ENCODE peak calls at places on chromosomes 12 and 14, in ten cellular contexts. One of them, this sample, is unnamed.

GRCh38 chr12:42091769-42092168 is 52.9 kb downstream of the GXYLT1 start:
- DNase-seq in GM12865: no peak
- DNase-seq in CD8-positive, alpha-beta T cell: no peak
- DNase-seq in cardiac muscle cell: no peak
- DNase-seq in astrocyte: peak
- DNase-seq in cardiac fibroblast: no peak
- DNase-seq in BE2C: no peak
- DNase-seq in lower leg skin: no peak
- DNase-seq in BJ: no peak
- DNase-seq in heart right ventricle: no peak
- DNase-seq in this sample: no peak

GRCh38 chr14:101875726-101876268 is 88.6 kb upstream of the DYNC1H1 start:
- DNase-seq in BJ: no peak
- DNase-seq in CD8-positive, alpha-beta T cell: no peak
- DNase-seq in lower leg skin: no peak
- DNase-seq in heart right ventricle: no peak
- DNase-seq in GM12865: peak
- DNase-seq in cardiac fibroblast: no peak
- DNase-seq in cardiac muscle cell: no peak
- DNase-seq in astrocyte: no peak
- DNase-seq in BE2C: no peak
- DNase-seq in this sample: no peak

GRCh38 chr12:79830425-79830824 is 104.5 kb downstream of the PPP1R12A start:
- DNase-seq in astrocyte: no peak
- DNase-seq in cardiac muscle cell: no peak
- DNase-seq in BE2C: no peak
- DNase-seq in lower leg skin: no peak
- DNase-seq in BJ: no peak
- DNase-seq in GM12865: no peak
- DNase-seq in heart right ventricle: no peak
- DNase-seq in cardiac fibroblast: no peak
- DNase-seq in CD8-positive, alpha-beta T cell: no peak
- DNase-seq in this sample: no peak

GRCh38 chr14:100530270-100531072 is 56.7 kb downstream of the BEGAIN start:
- DNase-seq in GM12865: no peak
- DNase-seq in lower leg skin: no peak
- DNase-seq in heart right ventricle: peak
- DNase-seq in BE2C: no peak
- DNase-seq in CD8-positive, alpha-beta T cell: no peak
- DNase-seq in cardiac muscle cell: no peak
- DNase-seq in astrocyte: no peak
- DNase-seq in BJ: no peak
- DNase-seq in cardiac fibroblast: no peak
- DNase-seq in this sample: no peak

GRCh38 chr12:60106207-60106606 is 510.4 kb downstream of the SLC16A7 start:
- DNase-seq in heart right ventricle: no peak
- DNase-seq in GM12865: no peak
- DNase-seq in lower leg skin: no peak
- DNase-seq in BJ: no peak
- DNase-seq in astrocyte: peak
- DNase-seq in cardiac fibroblast: peak
- DNase-seq in CD8-positive, alpha-beta T cell: no peak
- DNase-seq in BE2C: no peak
- DNase-seq in cardiac muscle cell: no peak
- DNase-seq in this sample: no peak

GRCh38 chr12:96502477-96502876 is 13.1 kb downstream of the CFAP54 start:
- DNase-seq in lower leg skin: no peak
- DNase-seq in BJ: no peak
- DNase-seq in cardiac fibroblast: no peak
- DNase-seq in cardiac muscle cell: no peak
- DNase-seq in astrocyte: no peak
- DNase-seq in BE2C: no peak
- DNase-seq in GM12865: peak
- DNase-seq in CD8-positive, alpha-beta T cell: no peak
- DNase-seq in heart right ventricle: no peak
- DNase-seq in this sample: peak

GRCh38 chr14:49857427-49858003 is 4.9 kb upstream of the NEMF start:
- DNase-seq in astrocyte: no peak
- DNase-seq in cardiac muscle cell: peak
- DNase-seq in BJ: no peak
- DNase-seq in cardiac fibroblast: no peak
- DNase-seq in heart right ventricle: no peak
- DNase-seq in lower leg skin: no peak
- DNase-seq in CD8-positive, alpha-beta T cell: no peak
- DNase-seq in GM12865: peak
- DNase-seq in BE2C: no peak
- DNase-seq in this sample: no peak

GRCh38 chr12:82596484-82596883 is 90.2 kb upstream of the TMTC2 start:
- DNase-seq in lower leg skin: no peak
- DNase-seq in BJ: no peak
- DNase-seq in CD8-positive, alpha-beta T cell: no peak
- DNase-seq in heart right ventricle: no peak
- DNase-seq in GM12865: no peak
- DNase-seq in cardiac fibroblast: no peak
- DNase-seq in astrocyte: no peak
- DNase-seq in cardiac muscle cell: no peak
- DNase-seq in BE2C: no peak
- DNase-seq in this sample: no peak

GRCh38 chr14:48536318-48536717 is 860.9 kb upstream of the MDGA2 start:
- DNase-seq in BE2C: peak
- DNase-seq in heart right ventricle: no peak
- DNase-seq in lower leg skin: no peak
- DNase-seq in CD8-positive, alpha-beta T cell: no peak
- DNase-seq in BJ: no peak
- DNase-seq in cardiac muscle cell: peak
- DNase-seq in GM12865: no peak
- DNase-seq in astrocyte: no peak
- DNase-seq in cardiac fibroblast: no peak
- DNase-seq in this sample: no peak

GRCh38 chr14:29810064-29810463 is 117.6 kb downstream of the PRKD1 start:
- DNase-seq in cardiac fibroblast: no peak
- DNase-seq in GM12865: no peak
- DNase-seq in BJ: no peak
- DNase-seq in lower leg skin: no peak
- DNase-seq in cardiac muscle cell: no peak
- DNase-seq in BE2C: no peak
- DNase-seq in astrocyte: no peak
- DNase-seq in heart right ventricle: no peak
- DNase-seq in CD8-positive, alpha-beta T cell: no peak
- DNase-seq in this sample: no peak

GRCh38 chr14:77026166-77026929 is 2.2 kb downstream of the IRF2BPL start:
- DNase-seq in BE2C: peak
- DNase-seq in heart right ventricle: no peak
- DNase-seq in BJ: no peak
- DNase-seq in GM12865: no peak
- DNase-seq in lower leg skin: no peak
- DNase-seq in cardiac muscle cell: peak
- DNase-seq in cardiac fibroblast: peak
- DNase-seq in CD8-positive, alpha-beta T cell: peak
- DNase-seq in astrocyte: peak
- DNase-seq in this sample: no peak

GRCh38 chr12:22443379-22444316 is 100.7 kb downstream of the C2CD5 start:
- DNase-seq in BE2C: peak
- DNase-seq in lower leg skin: peak
- DNase-seq in cardiac fibroblast: peak
- DNase-seq in heart right ventricle: peak
- DNase-seq in cardiac muscle cell: peak
- DNase-seq in BJ: no peak
- DNase-seq in CD8-positive, alpha-beta T cell: peak
- DNase-seq in astrocyte: peak
- DNase-seq in GM12865: peak
- DNase-seq in this sample: peak

GRCh38 chr12:82009524-82009923 is 250.4 kb upstream of the PPFIA2 start:
- DNase-seq in cardiac muscle cell: no peak
- DNase-seq in BJ: no peak
- DNase-seq in CD8-positive, alpha-beta T cell: no peak
- DNase-seq in astrocyte: no peak
- DNase-seq in heart right ventricle: no peak
- DNase-seq in GM12865: no peak
- DNase-seq in lower leg skin: no peak
- DNase-seq in BE2C: no peak
- DNase-seq in cardiac fibroblast: no peak
- DNase-seq in this sample: no peak

GRCh38 chr12:27531916-27532315 is 7.9 kb downstream of the PPFIBP1 start:
- DNase-seq in astrocyte: no peak
- DNase-seq in GM12865: no peak
- DNase-seq in BJ: no peak
- DNase-seq in cardiac muscle cell: no peak
- DNase-seq in cardiac fibroblast: peak
- DNase-seq in CD8-positive, alpha-beta T cell: no peak
- DNase-seq in BE2C: no peak
- DNase-seq in lower leg skin: no peak
- DNase-seq in heart right ventricle: no peak
- DNase-seq in this sample: no peak

GRCh38 chr14:68088463-68088862 is 268.9 kb downstream of the RAD51B start:
- DNase-seq in cardiac muscle cell: no peak
- DNase-seq in cardiac fibroblast: peak
- DNase-seq in astrocyte: peak
- DNase-seq in heart right ventricle: peak
- DNase-seq in BE2C: no peak
- DNase-seq in BJ: no peak
- DNase-seq in CD8-positive, alpha-beta T cell: no peak
- DNase-seq in GM12865: no peak
- DNase-seq in lower leg skin: no peak
- DNase-seq in this sample: no peak

GRCh38 chr14:68082698-68083291 is 263.2 kb downstream of the RAD51B start:
- DNase-seq in lower leg skin: no peak
- DNase-seq in CD8-positive, alpha-beta T cell: no peak
- DNase-seq in BJ: no peak
- DNase-seq in heart right ventricle: no peak
- DNase-seq in astrocyte: no peak
- DNase-seq in BE2C: no peak
- DNase-seq in cardiac muscle cell: no peak
- DNase-seq in GM12865: no peak
- DNase-seq in cardiac fibroblast: no peak
- DNase-seq in this sample: no peak

GRCh38 chr14:68084256-68084655 is 264.7 kb downstream of the RAD51B start:
- DNase-seq in lower leg skin: no peak
- DNase-seq in heart right ventricle: no peak
- DNase-seq in CD8-positive, alpha-beta T cell: no peak
- DNase-seq in cardiac fibroblast: peak
- DNase-seq in GM12865: peak
- DNase-seq in BJ: no peak
- DNase-seq in astrocyte: no peak
- DNase-seq in BE2C: no peak
- DNase-seq in cardiac muscle cell: peak
- DNase-seq in this sample: no peak

GRCh38 chr14:68089146-68089715 is 269.7 kb downstream of the RAD51B start:
- DNase-seq in GM12865: no peak
- DNase-seq in cardiac muscle cell: no peak
- DNase-seq in CD8-positive, alpha-beta T cell: no peak
- DNase-seq in cardiac fibroblast: peak
- DNase-seq in BJ: no peak
- DNase-seq in heart right ventricle: no peak
- DNase-seq in BE2C: no peak
- DNase-seq in astrocyte: peak
- DNase-seq in lower leg skin: no peak
- DNase-seq in this sample: no peak

GRCh38 chr14:68085742-68086141 is 266.2 kb downstream of the RAD51B start:
- DNase-seq in CD8-positive, alpha-beta T cell: no peak
- DNase-seq in cardiac fibroblast: no peak
- DNase-seq in BJ: no peak
- DNase-seq in cardiac muscle cell: peak
- DNase-seq in heart right ventricle: no peak
- DNase-seq in lower leg skin: no peak
- DNase-seq in astrocyte: no peak
- DNase-seq in BE2C: no peak
- DNase-seq in GM12865: no peak
- DNase-seq in this sample: no peak
- TF ChIP-seq CTCF in CD8-positive, alpha-beta T cell: no peak
- TF ChIP-seq CTCF in cardiac fibroblast: no peak
- TF ChIP-seq CTCF in BJ: no peak
- TF ChIP-seq CTCF in cardiac muscle cell: no peak
- TF ChIP-seq CTCF in heart right ventricle: no peak
- TF ChIP-seq CTCF in lower leg skin: no peak
- TF ChIP-seq CTCF in astrocyte: no peak
- TF ChIP-seq CTCF in BE2C: no peak
- TF ChIP-seq CTCF in GM12865: no peak
- TF ChIP-seq CTCF in this sample: no peak

GRCh38 chr12:49637401-49637800 is 14.0 kb downstream of the PRPF40B start:
- DNase-seq in cardiac fibroblast: no peak
- DNase-seq in BE2C: peak
- DNase-seq in heart right ventricle: no peak
- DNase-seq in astrocyte: no peak
- DNase-seq in cardiac muscle cell: peak
- DNase-seq in lower leg skin: no peak
- DNase-seq in CD8-positive, alpha-beta T cell: no peak
- DNase-seq in BJ: no peak
- DNase-seq in GM12865: no peak
- DNase-seq in this sample: no peak
- H3K4me3 ChIP-seq in cardiac fibroblast: no peak
- H3K4me3 ChIP-seq in BE2C: peak
- H3K4me3 ChIP-seq in heart right ventricle: no peak
- H3K4me3 ChIP-seq in astrocyte: no peak
- H3K4me3 ChIP-seq in cardiac muscle cell: no peak
- H3K4me3 ChIP-seq in lower leg skin: no peak
- H3K4me3 ChIP-seq in CD8-positive, alpha-beta T cell: no peak
- H3K4me3 ChIP-seq in BJ: no peak
- H3K4me3 ChIP-seq in GM12865: no peak
- H3K4me3 ChIP-seq in this sample: no peak

GRCh38 chr12:56831936-56832335 is 68.8 kb downstream of the HSD17B6 start:
- DNase-seq in cardiac fibroblast: no peak
- DNase-seq in CD8-positive, alpha-beta T cell: no peak
- DNase-seq in BJ: no peak
- DNase-seq in astrocyte: no peak
- DNase-seq in cardiac muscle cell: no peak
- DNase-seq in GM12865: no peak
- DNase-seq in lower leg skin: no peak
- DNase-seq in heart right ventricle: no peak
- DNase-seq in BE2C: no peak
- DNase-seq in this sample: no peak
- TF ChIP-seq CTCF in cardiac fibroblast: no peak
- TF ChIP-seq CTCF in CD8-positive, alpha-beta T cell: no peak
- TF ChIP-seq CTCF in BJ: no peak
- TF ChIP-seq CTCF in astrocyte: no peak
- TF ChIP-seq CTCF in cardiac muscle cell: no peak
- TF ChIP-seq CTCF in GM12865: no peak
- TF ChIP-seq CTCF in lower leg skin: no peak
- TF ChIP-seq CTCF in heart right ventricle: no peak
- TF ChIP-seq CTCF in BE2C: no peak
- TF ChIP-seq CTCF in this sample: no peak

DNA sequence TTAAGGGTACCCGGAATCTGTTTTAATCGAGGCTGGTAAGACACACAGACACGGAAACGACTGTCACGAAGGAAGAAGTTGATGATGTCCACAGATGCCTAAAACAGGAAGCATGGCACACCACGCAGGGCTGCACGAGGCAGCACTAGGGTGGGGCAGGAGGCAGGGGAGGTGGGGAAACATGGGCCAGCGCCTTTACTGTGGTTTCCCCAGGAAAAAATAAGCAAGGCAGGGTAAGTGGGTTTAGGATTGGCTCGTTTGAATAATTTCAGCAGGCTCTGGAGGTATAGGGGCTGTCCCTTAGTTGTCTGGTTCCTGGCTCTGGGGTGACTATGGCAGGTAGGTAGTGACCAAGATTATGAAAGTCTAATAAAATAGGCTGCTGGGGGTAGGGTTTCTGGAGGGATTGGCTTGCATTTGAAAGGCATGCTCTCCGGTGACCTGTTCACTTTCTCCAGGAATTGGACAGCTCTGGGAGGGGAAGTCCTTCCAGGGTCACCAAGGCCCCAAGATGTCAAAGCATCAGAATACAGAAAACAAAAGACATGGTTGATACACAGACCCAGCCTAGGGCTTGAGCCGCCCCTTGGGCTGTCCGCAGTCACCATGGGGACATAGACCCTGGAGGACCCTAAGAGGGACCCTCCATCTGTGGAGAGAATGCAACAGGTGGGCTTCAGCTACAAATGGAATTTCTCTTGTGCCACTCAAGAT is 35.3 kb downstream of the MAP1LC3B2 start:
- DNase-seq in cardiac muscle cell: no peak
- DNase-seq in cardiac fibroblast: no peak
- DNase-seq in GM12865: peak
- DNase-seq in BE2C: no peak
- DNase-seq in lower leg skin: peak
- DNase-seq in heart right ventricle: peak
- DNase-seq in astrocyte: no peak
- DNase-seq in CD8-positive, alpha-beta T cell: peak
- DNase-seq in BJ: no peak
- DNase-seq in this sample: peak
- H3K4me3 ChIP-seq in cardiac muscle cell: no peak
- H3K4me3 ChIP-seq in cardiac fibroblast: no peak
- H3K4me3 ChIP-seq in GM12865: no peak
- H3K4me3 ChIP-seq in BE2C: no peak
- H3K4me3 ChIP-seq in lower leg skin: no peak
- H3K4me3 ChIP-seq in heart right ventricle: no peak
- H3K4me3 ChIP-seq in astrocyte: no peak
- H3K4me3 ChIP-seq in CD8-positive, alpha-beta T cell: no peak
- H3K4me3 ChIP-seq in BJ: no peak
- H3K4me3 ChIP-seq in this sample: no peak

This sample was measured in GM06990.